ENCODE peak calls at places on chromosome 22, in eight cellular contexts. A is PC-9, X is foreskin fibroblast, N is AG10803, I is fibroblast of pulmonary artery, F is neural progenitor cell, S is A549, V is AG09309. E is an unnamed sample.

GRCh38 chr22:42902875-42903510 is 45.9 kb upstream of the ARFGAP3 start:
- DNase-seq in A (no peak), X (peak; percentile 84), N (peak; percentile 31), I (peak; percentile 37), F (peak; percentile 68), S (no peak), V (no peak), E (peak; percentile 56)

GRCh38 chr22:46150615-46151423 is 493 bp downstream of the PPARA start:
- DNase-seq in A (no peak), X (peak; percentile 37), N (no peak), I (no peak), F (peak; percentile 69), S (peak; percentile 31), V (no peak), E (no peak)

GRCh38 chr22:19679476-19680099 is 34.7 kb upstream of the SEPTIN5 start:
- DNase-seq in A (no peak), X (peak; percentile 32), N (peak; percentile 11), I (no peak), F (peak; percentile 53), S (peak; percentile 7), V (no peak), E (no peak)

GRCh38 chr22:45216133-45217003 is 24.3 kb downstream of the KIAA0930 start:
- DNase-seq in A (no peak), X (peak; percentile 62), N (no peak), I (peak; percentile 50), F (peak; percentile 76), S (no peak), V (no peak), E (no peak)

GRCh38 chr22:28116261-28116673 is 197.2 kb upstream of the PITPNB start:
- DNase-seq in A (peak; percentile 40), X (peak; percentile 94), N (peak; percentile 95), I (peak; percentile 90), F (no peak), S (no peak), V (peak; percentile 67), E (peak; percentile 72)

GRCh38 chr22:19873138-19873959 is 18.7 kb upstream of the GNB1L start:
- DNase-seq in A (no peak), X (no peak), N (no peak), I (no peak), F (no peak), S (no peak), V (no peak), E (no peak)

GRCh38 chr22:23549198-23549595 is 30.9 kb downstream of the IGLL1 start:
- DNase-seq in A (no peak), X (no peak), N (no peak), I (no peak), F (no peak), S (no peak), V (no peak), E (no peak)

GRCh38 chr22:41401781-41402648 is 20.3 kb downstream of the TEF start:
- DNase-seq in A (peak; percentile 85), X (peak; percentile 98), N (peak; percentile 93), I (peak; percentile 66), F (peak; percentile 37), S (peak; percentile 57), V (peak; percentile 88), E (peak; percentile 41)

GRCh38 chr22:45952151-45952550 is 24.8 kb downstream of the WNT7B start:
- DNase-seq in A (no peak), X (no peak), N (no peak), I (no peak), F (no peak), S (no peak), V (no peak), E (no peak)

GRCh38 chr22:27387561-27387960 is 414.0 kb downstream of the MN1 start:
- DNase-seq in A (no peak), X (no peak), N (no peak), I (no peak), F (no peak), S (no peak), V (no peak), E (no peak)

GRCh38 chr22:30573594-30574094 is 821 bp downstream of the GAL3ST1 start:
- DNase-seq in A (no peak), X (no peak), N (no peak), I (no peak), F (no peak), S (no peak), V (no peak), E (no peak)

GRCh38 chr22:31148953-31149627 is 8.8 kb upstream of the PLA2G3 start:
- DNase-seq in A (peak; percentile 60), X (peak; percentile 87), N (peak; percentile 74), I (peak; percentile 90), F (peak; percentile 83), S (peak; percentile 75), V (peak; percentile 37), E (peak; percentile 43)

GRCh38 chr22:32760396-32760795 is 41.1 kb upstream of the TIMP3 start:
- DNase-seq in A (no peak), X (no peak), N (no peak), I (no peak), F (no peak), S (no peak), V (no peak), E (no peak)

GRCh38 chr22:41526802-41527799 is 17.2 kb downstream of the POLR3H start:
- DNase-seq in A (no peak), X (peak; percentile 64), N (peak; percentile 37), I (peak; percentile 46), F (peak; percentile 47), S (peak; percentile 66), V (no peak), E (no peak)

GRCh38 chr22:48798281-48799226 is 1029.1 kb downstream of the BRD1 start:
- DNase-seq in A (no peak), X (no peak), N (no peak), I (no peak), F (no peak), S (no peak), V (no peak), E (no peak)

GRCh38 chr22:18034076-18034475 is 9.7 kb upstream of the MICAL3 start:
- DNase-seq in A (no peak), X (no peak), N (no peak), I (no peak), F (no peak), S (no peak), V (no peak), E (no peak)
- H3K4me3 ChIP-seq in A (no peak overlapping the region), X (no peak overlapping the region), N (no peak overlapping the region), I (no peak overlapping the region), F (no peak overlapping the region), S (no peak overlapping the region), V (no peak overlapping the region), E (no peak overlapping the region)

GRCh38 chr22:43991316-43992020 is 32.6 kb upstream of the PARVB start:
- DNase-seq in A (peak; percentile 26), X (no peak), N (no peak), I (no peak), F (no peak), S (no peak), V (no peak), E (no peak)
- H3K4me3 ChIP-seq in A (no peak overlapping the region), X (no peak overlapping the region), N (no peak overlapping the region), I (no peak overlapping the region), F (no peak overlapping the region), S (no peak overlapping the region), V (no peak overlapping the region), E (no peak overlapping the region)

DNA sequence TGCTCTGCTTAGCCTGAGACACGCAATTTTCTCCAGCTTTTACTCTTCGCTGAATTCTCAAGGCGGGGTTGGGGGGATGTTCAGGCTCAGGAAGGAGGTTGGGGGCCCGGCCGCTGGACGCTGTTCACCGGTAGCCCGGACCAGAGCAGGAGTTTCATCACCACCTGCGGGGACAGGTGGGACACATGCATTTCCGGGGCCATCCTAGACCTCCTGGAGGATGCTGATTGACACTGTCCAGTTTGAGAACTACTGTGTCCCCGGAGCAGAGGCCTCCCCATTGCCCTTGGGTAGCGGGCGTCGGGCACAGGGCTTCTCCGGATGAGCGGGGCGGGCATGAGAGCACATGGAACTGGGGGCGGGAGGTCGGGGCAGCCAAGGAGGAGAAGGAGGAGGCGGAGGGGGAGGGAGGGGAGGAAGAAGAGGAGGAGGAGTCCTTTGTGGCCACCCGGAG is 144.0 kb upstream of the GRK3 start:
- DNase-seq in A (no peak), X (no peak), N (no peak), I (no peak), F (no peak), S (no peak), V (no peak), E (no peak)
- H3K4me3 ChIP-seq in A (peak overlapping the region; percentile 39), X (no peak overlapping the region), N (no peak overlapping the region), I (no peak overlapping the region), F (peak overlapping the region; percentile 74), S (peak overlapping the region; percentile 59), V (no peak overlapping the region), E (no peak overlapping the region)

DNA sequence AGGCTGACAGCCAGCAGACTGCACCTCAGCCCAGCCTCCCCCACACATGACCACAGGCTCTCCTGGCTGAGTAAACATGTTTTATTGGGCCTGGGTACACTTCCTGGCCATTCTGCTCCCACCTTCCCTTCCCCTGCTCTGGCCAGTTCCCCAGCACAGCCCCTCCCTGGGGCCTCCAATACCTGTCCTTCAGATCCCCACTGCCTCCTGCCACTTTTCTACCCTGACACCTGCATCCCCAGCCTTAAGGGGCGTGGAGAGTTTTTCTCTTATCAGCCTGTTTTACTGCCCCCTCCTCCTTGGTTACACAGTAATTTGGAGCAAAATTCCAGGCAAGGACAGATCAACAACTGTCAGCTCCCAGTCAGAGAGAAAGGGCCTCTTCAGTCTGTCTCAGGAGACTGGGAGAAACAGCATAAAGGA is at the start of gene ISX:
- DNase-seq in A (no peak), X (no peak), N (no peak), I (no peak), F (no peak), S (no peak), V (no peak), E (no peak)
- H3K4me3 ChIP-seq in A (no peak within 1 kb of the TSS), X (no peak within 1 kb of the TSS), N (no peak within 1 kb of the TSS), I (no peak within 1 kb of the TSS), F (no peak within 1 kb of the TSS), S (no peak within 1 kb of the TSS), V (no peak within 1 kb of the TSS), E (no peak within 1 kb of the TSS)

GRCh38 chr22:50208430-50208938 is 7.7 kb downstream of the SELENOO start:
- DNase-seq in A (no peak), X (no peak), N (no peak), I (no peak), F (no peak), S (no peak), V (no peak), E (no peak)

GRCh38 chr22:50207383-50208031 is 6.7 kb downstream of the SELENOO start:
- DNase-seq in A (no peak), X (no peak), N (no peak), I (no peak), F (no peak), S (no peak), V (no peak), E (no peak)

GRCh38 chr22:50209893-50210292 is 9.1 kb downstream of the SELENOO start:
- DNase-seq in A (peak; percentile 53), X (peak; percentile 85), N (peak; percentile 60), I (peak; percentile 76), F (peak; percentile 65), S (peak; percentile 58), V (no peak), E (no peak)

GRCh38 chr22:50210378-50211139 is 9.7 kb downstream of the SELENOO start:
- DNase-seq in A (no peak), X (no peak), N (no peak), I (no peak), F (no peak), S (no peak), V (no peak), E (no peak)

GRCh38 chr22:50208939-50209892 is 8.4 kb downstream of the SELENOO start:
- DNase-seq in A (no peak), X (no peak), N (no peak), I (no peak), F (no peak), S (no peak), V (no peak), E (no peak)
- H3K4me3 ChIP-seq in A (no peak overlapping the region), X (no peak overlapping the region), N (no peak overlapping the region), I (no peak overlapping the region), F (no peak overlapping the region), S (no peak overlapping the region), V (no peak overlapping the region), E (no peak overlapping the region)

GRCh38 chr22:37289156-37289735 is 6.9 kb downstream of the CYTH4 start:
- DNase-seq in A (no peak), X (no peak), N (no peak), I (no peak), F (no peak), S (no peak), V (no peak), E (no peak)
- H3K4me3 ChIP-seq in A (no peak overlapping the region), X (no peak overlapping the region), N (no peak overlapping the region), I (no peak overlapping the region), F (no peak overlapping the region), S (no peak overlapping the region), V (no peak overlapping the region), E (no peak overlapping the region)